ENCODE peak calls at places on chromosomes 11 and 22, in six cellular contexts. J is hepatocyte, V is epithelial cell of esophagus, H is PC-3, O is GM06990, M is AG10803. N is an unnamed sample.

GRCh38 chr11:123254357-123254756 is 59.3 kb upstream of the CLMP start:
- DNase-seq in M (no peak), V (no peak), O (no peak), J (no peak), H (no peak), N (no peak)

GRCh38 chr22:43293661-43294392 is 49.3 kb downstream of the SCUBE1 start:
- DNase-seq in M (peak), O (no peak), V (peak), H (peak), J (peak), N (no peak)

GRCh38 chr11:2363816-2364370 is 13.2 kb upstream of the CD81 start:
- DNase-seq in O (no peak), V (no peak), H (no peak), J (no peak), M (no peak), N (no peak)

GRCh38 chr11:39365809-39366436 is 2093.5 kb downstream of the LRRC4C start:
- DNase-seq in H (peak), M (no peak), J (peak), O (no peak), V (peak), N (peak)

GRCh38 chr11:121575250-121575962 is 122.6 kb upstream of the SORL1-AS1 start:
- DNase-seq in V (no peak), H (no peak), O (peak), J (no peak), M (no peak), N (no peak)

GRCh38 chr11:2301631-2302272 is at the start of the genes C11orf21 and TSPAN32:
- DNase-seq in M (peak), O (no peak), V (no peak), J (peak), H (peak), N (no peak)

GRCh38 chr22:50252081-50253045 is 1.3 kb upstream of the HDAC10 start:
- DNase-seq in M (peak), H (peak), V (peak), O (peak), J (peak), N (no peak)

GRCh38 chr11:69689484-69690319 is 14.1 kb downstream of the FGF19 start:
- DNase-seq in H (no peak), J (no peak), V (no peak), M (no peak), O (no peak), N (no peak)

GRCh38 chr11:36300651-36301050 is 4.6 kb downstream of the PRR5L start:
- DNase-seq in O (no peak), H (peak), M (peak), V (no peak), J (peak), N (no peak)

GRCh38 chr11:69444381-69445130 is 36.9 kb upstream of the LINC01488 start:
- DNase-seq in M (peak), O (no peak), J (peak), H (peak), V (peak), N (no peak)

GRCh38 chr22:32583921-32584335 is 109.3 kb downstream of the FBXO7 start:
- DNase-seq in V (no peak), M (peak), O (no peak), H (no peak), J (no peak), N (no peak)

GRCh38 chr11:17719028-17719939 is at the start of gene MYOD1:
- DNase-seq in J (no peak), O (no peak), M (no peak), V (peak), H (no peak), N (no peak)

GRCh38 chr22:42863349-42863911 is 6.4 kb upstream of the ARFGAP3 start:
- DNase-seq in J (no peak), H (peak), O (peak), M (peak), V (peak), N (peak)

GRCh38 chr11:113562981-113563461 is 87.8 kb upstream of the DRD2 start:
- DNase-seq in O (no peak), J (no peak), M (peak), V (peak), H (peak), N (no peak)

GRCh38 chr11:65927904-65928397 is 8.7 kb downstream of the DRAP1 start:
- DNase-seq in H (no peak), V (no peak), J (no peak), O (peak), M (peak), N (no peak)

GRCh38 chr11:70135142-70136132 is 57.3 kb downstream of the ANO1 start:
- DNase-seq in M (peak), V (no peak), J (peak), O (no peak), H (no peak), N (no peak)

GRCh38 chr22:45242778-45243191 is 2.1 kb upstream of the KIAA0930 start:
- DNase-seq in V (peak), O (no peak), H (peak), M (no peak), J (no peak), N (no peak)

GRCh38 chr22:22751043-22751603 is 106.7 kb downstream of the GGTLC2 start:
- DNase-seq in V (no peak), M (no peak), H (no peak), O (no peak), J (no peak), N (no peak)

GRCh38 chr11:26847459-26847858 is 125.6 kb upstream of the SLC5A12 start:
- DNase-seq in O (no peak), J (no peak), H (no peak), M (peak), V (no peak), N (no peak)

GRCh38 chr11:87114093-87114492 is 76.4 kb downstream of the TMEM135 start:
- DNase-seq in M (peak), J (no peak), V (no peak), O (no peak), H (no peak), N (peak)

GRCh38 chr11:11972148-11972547 is 36.3 kb downstream of the DKK3 start:
- DNase-seq in O (no peak), H (no peak), M (no peak), V (no peak), J (no peak), N (no peak)

GRCh38 chr11:35419713-35420333 is 465 bp upstream of the SLC1A2 start:
- DNase-seq in O (no peak), M (no peak), H (no peak), J (no peak), V (no peak), N (no peak)

GRCh38 chr11:126407682-126408288 is 52.3 kb downstream of the ST3GAL4 start:
- DNase-seq in M (no peak), O (no peak), H (no peak), J (no peak), V (no peak), N (no peak)

GRCh38 chr11:131370090-131370751 is at the start of gene NTM:
- DNase-seq in V (peak), H (no peak), M (peak), J (peak), O (no peak), N (peak)

GRCh38 chr11:131764126-131764525 is 393.7 kb downstream of the NTM start:
- DNase-seq in J (no peak), M (no peak), V (no peak), H (no peak), O (no peak), N (no peak)

GRCh38 chr11:10295056-10295901 is 1.3 kb upstream of the SBF2 start:
- DNase-seq in J (no peak), V (no peak), O (no peak), M (peak), H (no peak), N (no peak)

GRCh38 chr11:134050541-134051383 is 18.1 kb upstream of the JAM3 start:
- DNase-seq in H (peak), O (peak), M (peak), J (peak), V (peak), N (no peak)

GRCh38 chr22:47409501-47410275 is 647.2 kb downstream of the TBC1D22A start:
- DNase-seq in J (no peak), O (no peak), M (no peak), H (no peak), V (no peak), N (no peak)

GRCh38 chr11:61120865-61121831 is 18.9 kb downstream of the CD5 start:
- DNase-seq in V (peak), M (peak), O (no peak), J (peak), H (no peak), N (no peak)

GRCh38 chr22:46105494-46106278 is 44.6 kb upstream of the PPARA start:
- DNase-seq in O (no peak), J (peak), M (peak), H (no peak), V (peak), N (peak)

GRCh38 chr22:44109417-44109816 is 71.3 kb upstream of the PARVG start:
- DNase-seq in V (no peak), M (peak), O (no peak), J (no peak), H (no peak), N (no peak)

GRCh38 chr22:41206719-41207118 is 1.6 kb downstream of the L3MBTL2 start:
- DNase-seq in O (peak), M (no peak), H (no peak), J (no peak), V (no peak), N (no peak)

DNA sequence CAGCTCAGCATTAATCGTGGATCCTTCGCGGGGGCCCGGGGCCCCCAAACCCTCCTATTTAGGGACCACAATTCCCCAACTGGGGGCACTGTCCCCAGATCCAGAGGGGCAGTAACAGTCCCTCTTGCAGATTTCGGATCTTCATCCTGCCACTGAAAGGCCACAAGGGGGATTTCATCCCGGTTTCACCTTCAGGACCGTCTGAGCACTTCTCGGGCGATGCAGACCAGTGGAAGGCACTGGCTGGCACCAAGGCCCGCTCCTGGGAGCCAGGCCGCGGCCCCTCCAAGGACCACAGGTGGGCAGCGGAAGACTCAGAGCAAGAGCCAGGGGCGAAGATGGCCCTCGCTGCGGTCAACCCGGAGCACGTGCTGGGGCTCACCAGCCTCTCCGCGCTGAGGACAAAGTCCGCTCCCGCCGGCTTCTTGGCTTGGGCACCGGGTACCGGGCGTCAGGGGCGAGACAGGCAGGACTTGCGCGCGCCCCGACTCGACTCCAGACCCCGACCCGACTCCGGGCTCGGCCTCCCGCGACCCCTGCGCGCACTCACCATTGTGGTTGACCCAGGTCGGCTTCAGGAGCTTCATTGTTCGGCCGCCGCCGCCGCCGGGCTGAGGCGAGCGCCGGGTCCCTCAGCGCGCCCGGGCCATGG is 517 bp downstream of the HIRA start:
- DNase-seq in H (peak), J (peak), O (peak), V (peak), M (peak), N (no peak)
- TF ChIP-seq CTCF in H (peak), J (peak), O (no peak), V (peak), M (peak), N (peak)

GRCh38 chr11:71343828-71344400 is 91.5 kb upstream of the SHANK2 start:
- DNase-seq in M (no peak), J (no peak), V (no peak), H (no peak), O (no peak), N (no peak)

GRCh38 chr11:71341596-71341995 is 89.2 kb upstream of the SHANK2 start:
- DNase-seq in O (no peak), V (no peak), M (no peak), H (no peak), J (no peak), N (no peak)

GRCh38 chr11:71341173-71341572 is 88.8 kb upstream of the SHANK2 start:
- DNase-seq in H (no peak), M (no peak), J (no peak), O (no peak), V (no peak), N (no peak)

GRCh38 chr11:71342116-71342515 is 89.7 kb upstream of the SHANK2 start:
- DNase-seq in M (peak), J (no peak), H (no peak), O (no peak), V (peak), N (no peak)

GRCh38 chr11:71342951-71343827 is 90.8 kb upstream of the SHANK2 start:
- DNase-seq in O (no peak), M (peak), V (peak), H (peak), J (peak), N (no peak)
- TF ChIP-seq CTCF in O (peak), M (peak), V (peak), H (peak), J (peak), N (peak)

DNA sequence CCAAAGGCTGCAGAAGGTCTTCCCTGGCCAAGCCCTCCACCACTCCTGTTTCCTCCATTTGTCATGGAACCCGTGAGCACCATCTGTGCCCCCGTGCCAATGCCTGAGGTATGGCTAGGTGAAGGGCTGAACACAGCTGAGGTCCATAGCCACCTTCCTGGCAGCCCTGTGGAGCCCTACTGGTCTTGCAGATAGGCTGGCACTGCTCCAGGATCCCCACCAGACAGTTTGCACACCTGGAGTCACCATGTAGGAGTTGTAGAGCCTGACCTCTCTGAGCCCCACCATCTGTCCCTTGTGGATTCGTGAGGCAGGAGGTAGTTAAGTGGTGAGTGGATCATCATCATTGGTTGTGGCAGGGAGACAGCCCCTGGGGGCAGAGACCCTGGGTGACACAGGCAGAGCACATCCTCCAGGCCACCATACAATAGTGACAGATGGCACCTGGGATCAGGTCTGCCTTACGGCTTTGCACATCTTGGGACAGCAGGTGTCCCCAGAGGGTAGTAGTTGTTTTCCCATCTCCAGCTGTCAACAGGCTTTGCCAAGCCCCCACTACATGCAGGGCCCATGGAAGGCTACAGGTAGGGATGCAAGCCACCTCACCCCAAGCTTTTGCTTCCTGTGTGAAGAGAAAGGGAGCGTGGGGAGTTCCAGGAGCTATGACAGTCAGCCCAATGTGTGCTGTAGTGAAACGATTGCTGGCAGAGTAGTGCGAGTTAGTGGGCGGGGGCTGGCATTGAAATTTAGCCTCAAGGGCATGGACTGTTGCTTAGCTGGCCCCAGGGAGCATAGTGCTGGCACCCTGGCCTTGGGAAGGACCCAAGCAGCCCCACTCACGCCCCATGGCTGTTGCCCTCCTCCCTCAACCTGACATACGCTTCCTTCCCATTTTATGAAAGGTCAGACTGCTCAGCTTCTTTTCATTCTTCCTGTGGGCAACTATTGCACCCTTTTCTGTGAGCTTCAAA is 52.4 kb upstream of the SUSD2 start:
- DNase-seq in M (no peak), O (no peak), V (no peak), H (no peak), J (no peak), N (no peak)
- TF ChIP-seq CTCF in M (no peak), O (peak), V (no peak), H (no peak), J (no peak), N (no peak)

GRCh38 chr11:94760296-94760695 is 7.9 kb upstream of the AMOTL1 start:
- DNase-seq in H (no peak), O (no peak), J (no peak), M (no peak), V (no peak), N (no peak)

GRCh38 chr11:94759522-94759921 is 8.6 kb upstream of the AMOTL1 start:
- DNase-seq in H (no peak), O (no peak), V (no peak), M (no peak), J (no peak), N (no peak)

GRCh38 chr11:94758671-94759070 is 9.5 kb upstream of the AMOTL1 start:
- DNase-seq in J (no peak), O (no peak), M (no peak), V (no peak), H (no peak), N (no peak)

GRCh38 chr11:94762995-94763394 is 5.2 kb upstream of the AMOTL1 start:
- DNase-seq in O (no peak), M (no peak), V (no peak), J (no peak), H (no peak), N (no peak)

DNA sequence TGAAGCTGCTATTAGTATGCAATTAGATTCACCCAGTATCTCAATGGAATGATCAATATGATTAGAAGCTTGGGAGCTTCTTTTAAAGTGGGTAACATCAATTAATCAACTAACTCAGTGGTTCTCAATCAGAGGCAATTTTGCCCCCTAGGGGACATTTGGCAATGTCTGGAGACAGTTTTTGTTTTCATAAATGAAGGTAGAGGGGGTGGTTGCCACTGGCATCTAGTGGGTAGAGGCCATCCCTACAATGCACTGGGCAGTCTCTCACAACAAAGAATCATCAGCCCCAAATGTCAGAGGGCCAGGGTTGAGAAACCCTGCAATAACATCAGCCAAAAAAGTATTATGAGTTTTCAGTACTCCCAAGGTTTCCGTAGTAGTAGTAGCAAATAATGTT is 5.9 kb upstream of the AMOTL1 start:
- DNase-seq in O (no peak), M (no peak), J (no peak), H (peak), V (no peak), N (no peak)
- TF ChIP-seq CTCF in O (peak), M (peak), J (peak), H (peak), V (no peak), N (peak)

DNA sequence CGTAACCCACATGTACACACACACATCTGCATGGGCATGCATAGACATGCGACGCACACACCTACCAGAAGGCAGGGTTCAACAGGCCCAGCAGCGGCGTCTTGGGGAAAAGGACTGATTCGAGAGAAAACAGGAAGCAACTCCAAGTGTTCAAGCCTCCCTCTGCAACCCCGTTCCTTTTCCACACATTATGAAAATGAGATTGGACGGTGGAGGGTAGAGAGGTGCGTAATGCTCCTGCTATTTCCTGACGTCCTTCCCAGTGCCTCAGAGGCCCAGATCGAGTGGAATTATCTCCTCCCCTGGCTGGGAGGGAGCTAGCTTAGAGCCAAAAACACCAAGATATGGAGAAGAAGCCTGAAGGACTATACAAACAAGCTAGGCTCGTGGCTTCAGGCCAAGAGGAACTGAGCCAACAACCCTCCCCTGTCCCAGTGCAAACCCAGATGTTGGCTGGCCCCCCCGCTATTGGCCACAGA is 289.2 kb downstream of the MN1 start:
- DNase-seq in J (peak), H (peak), V (peak), O (no peak), M (peak), N (peak)
- TF ChIP-seq CTCF in J (no peak), H (no peak), V (no peak), O (no peak), M (no peak), N (no peak)

GRCh38 chr11:6674856-6675255 is 8.3 kb downstream of the MRPL17 start:
- DNase-seq in M (no peak), H (no peak), V (no peak), O (no peak), J (no peak), N (no peak)
- TF ChIP-seq CTCF in M (no peak), H (no peak), V (no peak), O (no peak), J (no peak), N (no peak)

DNA sequence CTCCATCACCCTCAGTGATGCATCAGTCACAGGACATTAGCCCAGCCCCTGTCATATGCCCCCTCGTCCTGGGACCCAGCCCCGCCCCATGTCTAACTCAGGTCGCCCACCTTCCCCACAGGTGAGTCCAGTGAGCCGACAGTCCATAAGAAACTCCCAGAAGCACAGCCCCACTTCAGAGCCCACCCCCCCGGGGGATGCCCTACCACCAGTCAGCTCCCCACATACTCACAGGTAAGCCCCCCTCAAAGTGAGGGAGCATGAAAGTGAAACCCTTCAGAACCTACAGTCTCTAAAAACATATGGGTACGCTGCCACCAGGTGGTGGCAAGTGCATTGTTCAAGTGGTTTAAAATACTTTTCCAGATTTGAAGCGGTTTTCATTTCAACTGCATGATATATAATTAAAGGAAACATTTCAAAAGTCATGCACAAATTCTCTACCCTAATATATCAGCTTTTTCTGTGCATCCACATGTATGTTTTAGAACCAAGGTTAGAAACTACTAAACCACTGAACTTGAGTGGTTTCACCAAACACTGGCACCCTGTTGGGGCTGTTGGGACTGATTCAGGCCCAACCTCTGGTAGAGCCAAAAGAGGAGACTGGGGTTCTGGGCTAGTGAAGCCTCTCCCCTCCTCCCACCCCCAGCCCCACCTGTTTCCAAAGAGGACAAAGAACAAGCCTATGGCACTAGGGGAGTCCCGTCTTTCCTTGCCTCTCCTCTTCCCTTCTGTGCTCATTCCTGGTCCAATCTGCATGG is 17.3 kb downstream of the EPS8L2 start:
- DNase-seq in O (no peak), J (peak), M (peak), V (peak), H (peak), N (peak)
- TF ChIP-seq CTCF in O (peak), J (peak), M (peak), V (peak), H (peak), N (peak)

N was measured in astrocyte of the cerebellum.